ENCODE peak calls at places on chromosomes 1 and 21, in four cellular contexts. K, D, C and U are unnamed samples.

GRCh38 chr1:167344112-167344511 is 123.4 kb downstream of the POU2F1 start:
- DNase-seq in K (peak; percentile 89), D (no peak), C (no peak), U (no peak)

GRCh38 chr1:109793486-109794318 is 30.0 kb upstream of the EPS8L3 start:
- DNase-seq in K (peak; percentile 85), D (no peak), C (no peak), U (no peak)

GRCh38 chr21:34707876-34708325 is 39.1 kb downstream of the CLIC6 start:
- DNase-seq in K (no peak), D (no peak), C (no peak), U (no peak)

GRCh38 chr1:153565529-153566374 is at the start of gene S100A2:
- DNase-seq in K (peak; percentile 87), D (no peak), C (no peak), U (peak; percentile 52)

GRCh38 chr1:21906173-21907078 is 30.7 kb downstream of the HSPG2 start:
- DNase-seq in K (no peak), D (no peak), C (no peak), U (no peak)

GRCh38 chr1:201013991-201014815 is 9.3 kb downstream of the KIF21B start:
- DNase-seq in K (no peak), D (no peak), C (no peak), U (no peak)

GRCh38 chr1:176522310-176522846 is 59.4 kb downstream of the PAPPA2 start:
- DNase-seq in K (no peak), D (no peak), C (no peak), U (no peak)

GRCh38 chr1:59522925-59523505 is 226.1 kb downstream of the FGGY start:
- DNase-seq in K (no peak), D (no peak), C (no peak), U (no peak)

GRCh38 chr1:86207323-86207722 is 50.8 kb upstream of the COL24A1 start:
- DNase-seq in K (peak; percentile 77), D (no peak), C (no peak), U (no peak)

GRCh38 chr1:37793773-37794371 is at the start of gene MANEAL:
- DNase-seq in K (no peak), D (no peak), C (peak; percentile 47), U (peak; percentile 54)

GRCh38 chr1:61950418-61950817 is 208.1 kb downstream of the PATJ start:
- DNase-seq in K (peak; percentile 11), D (no peak), C (no peak), U (no peak)